ENCODE peak calls at places on chromosome 5, in seven cellular contexts. U is T1000; K is activated naive CD8-positive, alpha-beta T cell treated with anti-CD3 and anti-CD28 coated beads for 36 hours; Y is NCI-H1436; O is C1 segment of cervical spinal cord; X is RPMI7951; G is lower leg skin. T is an unnamed sample.

GRCh38 chr5:14399054-14399657 is 182.4 kb upstream of the OTULINL start:
- DNase-seq in Y (peak), U (no peak), K (no peak), O (no peak), X (peak), G (no peak), T (peak)

GRCh38 chr5:35644543-35644942 is 26.9 kb downstream of the SPEF2 start:
- DNase-seq in K (no peak), U (no peak), G (no peak), X (peak), Y (no peak), O (no peak), T (no peak)

GRCh38 chr5:135059000-135059923 is 25.2 kb upstream of the PITX1 start:
- DNase-seq in X (no peak), Y (no peak), O (no peak), K (no peak), G (no peak), U (no peak), T (no peak)

GRCh38 chr5:141656396-141656795 is 5.2 kb upstream of the FCHSD1 start:
- DNase-seq in K (no peak), X (no peak), Y (no peak), U (no peak), G (no peak), O (no peak), T (no peak)

GRCh38 chr5:172444626-172445365 is 9.5 kb downstream of the SH3PXD2B start:
- DNase-seq in K (no peak), O (no peak), U (no peak), G (no peak), X (no peak), Y (no peak), T (no peak)

GRCh38 chr5:91219141-91219802 is 163.8 kb downstream of the ARRDC3 start:
- DNase-seq in K (no peak), U (peak), X (peak), Y (peak), G (peak), O (peak), T (no peak)

GRCh38 chr5:154444559-154445421 is 1.0 kb upstream of the SAP30L start:
- DNase-seq in K (peak), U (no peak), Y (no peak), X (peak), G (no peak), O (no peak), T (peak)

GRCh38 chr5:11143456-11144267 is 382.6 kb upstream of the DAP start:
- DNase-seq in U (no peak), Y (no peak), O (no peak), X (no peak), K (peak), G (no peak), T (no peak)

GRCh38 chr5:41270423-41271251 is 57.3 kb upstream of the C6 start:
- DNase-seq in K (no peak), Y (peak), U (peak), O (peak), G (no peak), X (peak), T (peak)

GRCh38 chr5:82405618-82406199 is 127.6 kb upstream of the RPS23 start:
- DNase-seq in Y (peak), X (peak), G (no peak), K (no peak), O (no peak), U (peak), T (no peak)

GRCh38 chr5:175163586-175164275 is 280.3 kb downstream of the DRD1 start:
- DNase-seq in Y (no peak), X (no peak), U (no peak), G (no peak), O (no peak), K (no peak), T (no peak)

GRCh38 chr5:142290574-142291299 is 34.1 kb downstream of the SPRY4 start:
- DNase-seq in K (no peak), G (no peak), X (no peak), Y (no peak), U (no peak), O (no peak), T (peak)

GRCh38 chr5:77960863-77961396 is 184.8 kb upstream of the TBCA start:
- DNase-seq in Y (peak), O (no peak), U (no peak), X (peak), K (no peak), G (no peak), T (no peak)

GRCh38 chr5:123964916-123965315 is 452.9 kb downstream of the CSNK1G3 start:
- DNase-seq in G (no peak), O (no peak), Y (no peak), K (no peak), U (no peak), X (no peak), T (no peak)

GRCh38 chr5:95102080-95102479 is 182.8 kb downstream of the MCTP1 start:
- DNase-seq in X (no peak), Y (no peak), G (no peak), O (no peak), K (no peak), U (no peak), T (no peak)

GRCh38 chr5:112077180-112077579 is 320.2 kb upstream of the NREP start:
- DNase-seq in X (peak), K (no peak), G (no peak), U (no peak), O (no peak), Y (no peak), T (no peak)

GRCh38 chr5:43073597-43074546 is 33.8 kb upstream of the ANXA2R start:
- DNase-seq in Y (peak), U (no peak), X (peak), O (no peak), G (no peak), K (peak), T (peak)

GRCh38 chr5:368162-369084 is 46.9 kb downstream of the AHRR start:
- DNase-seq in U (no peak), X (peak), O (no peak), Y (no peak), K (peak), G (peak), T (no peak)

GRCh38 chr5:129971684-129972083 is 67.4 kb downstream of the CHSY3 start:
- DNase-seq in U (no peak), G (no peak), Y (no peak), K (no peak), O (no peak), X (no peak), T (no peak)

GRCh38 chr5:6446042-6446441 is 2.6 kb upstream of the UBE2QL1 start:
- DNase-seq in X (no peak), K (no peak), O (no peak), Y (no peak), U (no peak), G (no peak), T (no peak)

GRCh38 chr5:178859625-178860521 is at the start of gene ZNF354B:
- DNase-seq in X (peak), Y (peak), G (peak), O (peak), K (peak), U (peak), T (peak)

GRCh38 chr5:90562331-90562730 is 3.7 kb downstream of the ADGRV1 start:
- DNase-seq in U (no peak), Y (peak), G (no peak), O (no peak), K (no peak), X (no peak), T (no peak)

GRCh38 chr5:40875958-40876357 is 33.3 kb upstream of the C7 start:
- DNase-seq in G (no peak), Y (no peak), O (no peak), U (no peak), K (no peak), X (no peak), T (no peak)

T was measured in LoVo.